ENCODE peak calls at places on chromosome 9, in five cellular contexts. F, Q, O, A and E are unnamed samples.

GRCh38 chr9:5629312-5630037 is 568 bp downstream of the RIC1 start:
- DNase-seq in F (peak), Q (no peak), O (no peak), A (peak), E (no peak)

GRCh38 chr9:135281661-135282000 is 194.2 kb downstream of the OLFM1 start:
- DNase-seq in F (no peak), Q (no peak), O (no peak), A (no peak), E (no peak)

GRCh38 chr9:95381243-95381642 is 63.7 kb upstream of the FANCC start:
- DNase-seq in F (no peak), Q (no peak), O (peak), A (no peak), E (no peak)

GRCh38 chr9:93473411-93473810 is 20.0 kb upstream of the FAM120AOS start:
- DNase-seq in F (no peak), Q (no peak), O (no peak), A (no peak), E (no peak)

GRCh38 chr9:109232449-109232848 is 65.4 kb upstream of the FRRS1L start:
- DNase-seq in F (no peak), Q (no peak), O (peak), A (no peak), E (no peak)

GRCh38 chr9:5650356-5651105 is 21.6 kb downstream of the RIC1 start:
- DNase-seq in F (no peak), Q (no peak), O (no peak), A (no peak), E (no peak)

GRCh38 chr9:110180713-110181434 is 27.1 kb downstream of the C9orf152 start:
- DNase-seq in F (no peak), Q (no peak), O (peak), A (no peak), E (no peak)

GRCh38 chr9:121731090-121731489 is 79.7 kb downstream of the DAB2IP start:
- DNase-seq in F (no peak), Q (no peak), O (no peak), A (no peak), E (no peak)

GRCh38 chr9:22154064-22154463 is 145.0 kb upstream of the CDKN2B start:
- DNase-seq in F (no peak), Q (no peak), O (no peak), A (no peak), E (no peak)